ENCODE peak calls at places on chromosomes 3 and 15, in five cellular contexts. J is cardiac muscle cell; W is activated T-helper 1 cell treated with anti-CD3 and anti-CD28 coated beads, Interleukin-2, amount 50 U/mL, for 16 hours; R is NCI-H2029; N is ACHN. K is an unnamed sample.

GRCh38 chr15:34275154-34275553 is 50.3 kb downstream of the EMC4 start:
- DNase-seq in J (no peak), W (no peak), R (no peak), N (no peak), K (no peak)

GRCh38 chr15:76073554-76073953 is 13.8 kb downstream of the TMEM266 start:
- DNase-seq in J (no peak), W (no peak), R (no peak), N (peak), K (no peak)

GRCh38 chr3:128155614-128156360 is 2.5 kb downstream of the EEFSEC start:
- DNase-seq in J (no peak), W (no peak), R (no peak), N (no peak), K (no peak)

GRCh38 chr3:142853270-142854163 is 35.4 kb downstream of the PCOLCE2 start:
- DNase-seq in J (no peak), W (no peak), R (no peak), N (peak), K (no peak)

GRCh38 chr3:72451840-72452239 is 396.4 kb downstream of the SHQ1 start:
- DNase-seq in J (no peak), W (no peak), R (no peak), N (no peak), K (no peak)

GRCh38 chr15:80689716-80690115 is 5.4 kb upstream of the ABHD17C start:
- DNase-seq in J (no peak), W (no peak), R (no peak), N (no peak), K (no peak)

GRCh38 chr3:152291649-152292066 is 22.9 kb downstream of the MBNL1 start:
- DNase-seq in J (no peak), W (no peak), R (no peak), N (no peak), K (no peak)

GRCh38 chr15:86634992-86635608 is 555.4 kb downstream of the AGBL1 start:
- DNase-seq in J (no peak), W (no peak), R (no peak), N (no peak), K (no peak)

GRCh38 chr15:90309050-90309449 is 43.0 kb upstream of the ZNF774 start:
- DNase-seq in J (no peak), W (no peak), R (no peak), N (no peak), K (no peak)

GRCh38 chr3:180617049-180617448 is 15.1 kb downstream of the TTC14 start:
- DNase-seq in J (no peak), W (no peak), R (no peak), N (no peak), K (no peak)

GRCh38 chr3:43754316-43754715 is 63.6 kb downstream of the ABHD5 start:
- DNase-seq in J (no peak), W (no peak), R (no peak), N (no peak), K (no peak)

GRCh38 chr15:35168464-35168863 is 83.4 kb upstream of the NANOGP8 start:
- DNase-seq in J (no peak), W (no peak), R (no peak), N (peak), K (no peak)

GRCh38 chr3:185473290-185473815 is 25.5 kb downstream of the TMEM41A start:
- DNase-seq in J (no peak), W (no peak), R (no peak), N (peak), K (no peak)

GRCh38 chr15:64901914-64902313 is 9.8 kb upstream of the ANKDD1A start:
- DNase-seq in J (no peak), W (no peak), R (no peak), N (no peak), K (no peak)

GRCh38 chr3:141926929-141927328 is 50.5 kb downstream of the ATP1B3 start:
- DNase-seq in J (no peak), W (no peak), R (no peak), N (no peak), K (no peak)

GRCh38 chr3:42544492-42545283 is 37.1 kb downstream of the SEC22C start:
- DNase-seq in J (peak), W (no peak), R (peak), N (no peak), K (peak)

GRCh38 chr3:129837057-129837631 is 56.4 kb downstream of the TMCC1 start:
- DNase-seq in J (no peak), W (no peak), R (no peak), N (no peak), K (no peak)

GRCh38 chr15:99426431-99427105 is 139.2 kb upstream of the MEF2A start:
- DNase-seq in J (no peak), W (no peak), R (no peak), N (no peak), K (no peak)

GRCh38 chr3:11379238-11379823 is 107.1 kb downstream of the ATG7 start:
- DNase-seq in J (peak), W (no peak), R (peak), N (peak), K (no peak)

GRCh38 chr3:48952510-48953118 is 34.0 kb downstream of the ARIH2 start:
- DNase-seq in J (peak), W (peak), R (peak), N (peak), K (no peak)

GRCh38 chr3:196220587-196220986 is 4.3 kb downstream of the SLC51A start:
- DNase-seq in J (no peak), W (no peak), R (no peak), N (no peak), K (no peak)

GRCh38 chr15:37016287-37016686 is 84.1 kb downstream of the MEIS2 start:
- DNase-seq in J (no peak), W (no peak), R (no peak), N (no peak), K (no peak)

GRCh38 chr15:65969865-65970832 is 100.9 kb downstream of the RAB11A start:
- DNase-seq in J (no peak), W (no peak), R (no peak), N (no peak), K (no peak)

GRCh38 chr3:142117052-142117451 is 32.3 kb downstream of the TFDP2 start:
- DNase-seq in J (no peak), W (no peak), R (peak), N (no peak), K (no peak)

GRCh38 chr15:20358781-20359414 is 182.7 kb downstream of the GOLGA6L6 start:
- DNase-seq in J (no peak), W (no peak), R (no peak), N (no peak), K (no peak)

GRCh38 chr3:119099785-119100184 is 46.2 kb upstream of the TEX55 start:
- DNase-seq in J (no peak), W (no peak), R (no peak), N (no peak), K (no peak)

GRCh38 chr3:81485444-81485865 is 276.0 kb downstream of the GBE1 start:
- DNase-seq in J (no peak), W (no peak), R (no peak), N (no peak), K (no peak)

GRCh38 chr3:153232737-153233330 is 70.8 kb downstream of the RAP2B start:
- DNase-seq in J (no peak), W (no peak), R (no peak), N (no peak), K (no peak)

GRCh38 chr3:114626751-114627150 is 332.9 kb downstream of the TIGIT start:
- DNase-seq in J (no peak), W (no peak), R (no peak), N (no peak), K (no peak)

GRCh38 chr3:195697582-195698324 is 23.0 kb upstream of the MUC20 start:
- DNase-seq in J (no peak), W (no peak), R (no peak), N (peak), K (no peak)

GRCh38 chr3:123338620-123339061 is 110.2 kb downstream of the ADCY5 start:
- DNase-seq in J (no peak), W (no peak), R (peak), N (no peak), K (no peak)

GRCh38 chr15:98567951-98568350 is 80.4 kb upstream of the IGF1R start:
- DNase-seq in J (no peak), W (no peak), R (no peak), N (peak), K (no peak)

GRCh38 chr3:190877925-190878324 is 15.4 kb upstream of the GMNC start:
- DNase-seq in J (no peak), W (no peak), R (no peak), N (no peak), K (no peak)

GRCh38 chr3:131491775-131492174 is 11.0 kb downstream of the MRPL3 start:
- DNase-seq in J (no peak), W (no peak), R (no peak), N (no peak), K (no peak)

GRCh38 chr15:94674251-94674650 is 442.9 kb downstream of the MCTP2 start:
- DNase-seq in J (no peak), W (no peak), R (no peak), N (no peak), K (no peak)

GRCh38 chr3:135125171-135125801 is 330.2 kb downstream of the EPHB1 start:
- DNase-seq in J (peak), W (no peak), R (no peak), N (peak), K (no peak)